ENCODE peak calls at places on chromosomes 6 and 20, in eight cellular contexts. One of them, this sample, is unnamed.

GRCh38 chr6:170128811-170129681 is 161.8 kb downstream of the DLL1 start:
- DNase-seq in stimulated activated effector memory CD8-positive, alpha-beta T cell treated with anti-CD3 and anti-CD28 coated beads, Interleukin-12 subunit alpha, Interleukin-12 subunit beta, amount 100 ng/mL, for 72 hours: no peak
- DNase-seq in activated CD4-positive, alpha-beta T cell treated with anti-CD3 and anti-CD28 coated beads, Interleukin-2, amount 50 U/mL, for 48 hours: no peak
- DNase-seq in Right ventricle myocardium superior: no peak
- DNase-seq in NCI-H2029: no peak
- DNase-seq in neural progenitor cell: no peak
- DNase-seq in fibroblast of mammary gland: no peak
- DNase-seq in RWPE1: no peak
- DNase-seq in this sample: no peak

GRCh38 chr6:26157150-26157837 is 70.1 kb downstream of the HFE start:
- DNase-seq in NCI-H2029: peak
- DNase-seq in neural progenitor cell: peak
- DNase-seq in activated CD4-positive, alpha-beta T cell treated with anti-CD3 and anti-CD28 coated beads, Interleukin-2, amount 50 U/mL, for 48 hours: peak
- DNase-seq in RWPE1: peak
- DNase-seq in stimulated activated effector memory CD8-positive, alpha-beta T cell treated with anti-CD3 and anti-CD28 coated beads, Interleukin-12 subunit alpha, Interleukin-12 subunit beta, amount 100 ng/mL, for 72 hours: peak
- DNase-seq in Right ventricle myocardium superior: peak
- DNase-seq in fibroblast of mammary gland: no peak
- DNase-seq in this sample: no peak

GRCh38 chr6:37514377-37514776 is 14.7 kb upstream of the CCDC167 start:
- DNase-seq in Right ventricle myocardium superior: no peak
- DNase-seq in neural progenitor cell: no peak
- DNase-seq in stimulated activated effector memory CD8-positive, alpha-beta T cell treated with anti-CD3 and anti-CD28 coated beads, Interleukin-12 subunit alpha, Interleukin-12 subunit beta, amount 100 ng/mL, for 72 hours: no peak
- DNase-seq in fibroblast of mammary gland: peak
- DNase-seq in activated CD4-positive, alpha-beta T cell treated with anti-CD3 and anti-CD28 coated beads, Interleukin-2, amount 50 U/mL, for 48 hours: peak
- DNase-seq in NCI-H2029: no peak
- DNase-seq in RWPE1: peak
- DNase-seq in this sample: peak

GRCh38 chr6:89411019-89411268 is 1.1 kb downstream of the RRAGD start:
- DNase-seq in neural progenitor cell: no peak
- DNase-seq in Right ventricle myocardium superior: no peak
- DNase-seq in NCI-H2029: peak
- DNase-seq in stimulated activated effector memory CD8-positive, alpha-beta T cell treated with anti-CD3 and anti-CD28 coated beads, Interleukin-12 subunit alpha, Interleukin-12 subunit beta, amount 100 ng/mL, for 72 hours: no peak
- DNase-seq in fibroblast of mammary gland: no peak
- DNase-seq in RWPE1: no peak
- DNase-seq in activated CD4-positive, alpha-beta T cell treated with anti-CD3 and anti-CD28 coated beads, Interleukin-2, amount 50 U/mL, for 48 hours: no peak
- DNase-seq in this sample: no peak

GRCh38 chr20:61753196-61753942 is 312.3 kb downstream of the TAF4 start:
- DNase-seq in activated CD4-positive, alpha-beta T cell treated with anti-CD3 and anti-CD28 coated beads, Interleukin-2, amount 50 U/mL, for 48 hours: no peak
- DNase-seq in neural progenitor cell: no peak
- DNase-seq in NCI-H2029: no peak
- DNase-seq in fibroblast of mammary gland: peak
- DNase-seq in Right ventricle myocardium superior: no peak
- DNase-seq in stimulated activated effector memory CD8-positive, alpha-beta T cell treated with anti-CD3 and anti-CD28 coated beads, Interleukin-12 subunit alpha, Interleukin-12 subunit beta, amount 100 ng/mL, for 72 hours: no peak
- DNase-seq in RWPE1: peak
- DNase-seq in this sample: peak

GRCh38 chr20:43409041-43409913 is 48.4 kb upstream of the SRSF6 start:
- DNase-seq in activated CD4-positive, alpha-beta T cell treated with anti-CD3 and anti-CD28 coated beads, Interleukin-2, amount 50 U/mL, for 48 hours: peak
- DNase-seq in stimulated activated effector memory CD8-positive, alpha-beta T cell treated with anti-CD3 and anti-CD28 coated beads, Interleukin-12 subunit alpha, Interleukin-12 subunit beta, amount 100 ng/mL, for 72 hours: no peak
- DNase-seq in fibroblast of mammary gland: peak
- DNase-seq in RWPE1: peak
- DNase-seq in Right ventricle myocardium superior: no peak
- DNase-seq in NCI-H2029: peak
- DNase-seq in neural progenitor cell: peak
- DNase-seq in this sample: peak

GRCh38 chr6:128225610-128226009 is 294.8 kb downstream of the PTPRK start:
- DNase-seq in Right ventricle myocardium superior: no peak
- DNase-seq in activated CD4-positive, alpha-beta T cell treated with anti-CD3 and anti-CD28 coated beads, Interleukin-2, amount 50 U/mL, for 48 hours: no peak
- DNase-seq in NCI-H2029: no peak
- DNase-seq in neural progenitor cell: no peak
- DNase-seq in fibroblast of mammary gland: no peak
- DNase-seq in RWPE1: no peak
- DNase-seq in stimulated activated effector memory CD8-positive, alpha-beta T cell treated with anti-CD3 and anti-CD28 coated beads, Interleukin-12 subunit alpha, Interleukin-12 subunit beta, amount 100 ng/mL, for 72 hours: no peak
- DNase-seq in this sample: no peak

GRCh38 chr6:162533009-162533400 is 194.6 kb downstream of the PRKN start:
- DNase-seq in NCI-H2029: no peak
- DNase-seq in stimulated activated effector memory CD8-positive, alpha-beta T cell treated with anti-CD3 and anti-CD28 coated beads, Interleukin-12 subunit alpha, Interleukin-12 subunit beta, amount 100 ng/mL, for 72 hours: no peak
- DNase-seq in neural progenitor cell: no peak
- DNase-seq in RWPE1: no peak
- DNase-seq in activated CD4-positive, alpha-beta T cell treated with anti-CD3 and anti-CD28 coated beads, Interleukin-2, amount 50 U/mL, for 48 hours: no peak
- DNase-seq in Right ventricle myocardium superior: no peak
- DNase-seq in fibroblast of mammary gland: no peak
- DNase-seq in this sample: no peak

GRCh38 chr20:11112837-11113236 is 439.0 kb upstream of the JAG1 start:
- DNase-seq in neural progenitor cell: no peak
- DNase-seq in Right ventricle myocardium superior: no peak
- DNase-seq in stimulated activated effector memory CD8-positive, alpha-beta T cell treated with anti-CD3 and anti-CD28 coated beads, Interleukin-12 subunit alpha, Interleukin-12 subunit beta, amount 100 ng/mL, for 72 hours: no peak
- DNase-seq in RWPE1: no peak
- DNase-seq in NCI-H2029: peak
- DNase-seq in fibroblast of mammary gland: peak
- DNase-seq in activated CD4-positive, alpha-beta T cell treated with anti-CD3 and anti-CD28 coated beads, Interleukin-2, amount 50 U/mL, for 48 hours: no peak
- DNase-seq in this sample: no peak

GRCh38 chr6:10855233-10855632 is 16.9 kb upstream of the MAK start:
- DNase-seq in stimulated activated effector memory CD8-positive, alpha-beta T cell treated with anti-CD3 and anti-CD28 coated beads, Interleukin-12 subunit alpha, Interleukin-12 subunit beta, amount 100 ng/mL, for 72 hours: no peak
- DNase-seq in RWPE1: no peak
- DNase-seq in NCI-H2029: no peak
- DNase-seq in activated CD4-positive, alpha-beta T cell treated with anti-CD3 and anti-CD28 coated beads, Interleukin-2, amount 50 U/mL, for 48 hours: no peak
- DNase-seq in fibroblast of mammary gland: no peak
- DNase-seq in neural progenitor cell: no peak
- DNase-seq in Right ventricle myocardium superior: no peak
- DNase-seq in this sample: no peak

GRCh38 chr20:43988867-43989266 is 74.2 kb downstream of the TOX2 start:
- DNase-seq in stimulated activated effector memory CD8-positive, alpha-beta T cell treated with anti-CD3 and anti-CD28 coated beads, Interleukin-12 subunit alpha, Interleukin-12 subunit beta, amount 100 ng/mL, for 72 hours: no peak
- DNase-seq in activated CD4-positive, alpha-beta T cell treated with anti-CD3 and anti-CD28 coated beads, Interleukin-2, amount 50 U/mL, for 48 hours: no peak
- DNase-seq in fibroblast of mammary gland: peak
- DNase-seq in Right ventricle myocardium superior: no peak
- DNase-seq in RWPE1: no peak
- DNase-seq in NCI-H2029: no peak
- DNase-seq in neural progenitor cell: no peak
- DNase-seq in this sample: peak

GRCh38 chr6:85115876-85116275 is 334.0 kb upstream of the NT5E start:
- DNase-seq in NCI-H2029: no peak
- DNase-seq in fibroblast of mammary gland: no peak
- DNase-seq in Right ventricle myocardium superior: no peak
- DNase-seq in activated CD4-positive, alpha-beta T cell treated with anti-CD3 and anti-CD28 coated beads, Interleukin-2, amount 50 U/mL, for 48 hours: no peak
- DNase-seq in neural progenitor cell: no peak
- DNase-seq in stimulated activated effector memory CD8-positive, alpha-beta T cell treated with anti-CD3 and anti-CD28 coated beads, Interleukin-12 subunit alpha, Interleukin-12 subunit beta, amount 100 ng/mL, for 72 hours: no peak
- DNase-seq in RWPE1: no peak
- DNase-seq in this sample: no peak

GRCh38 chr20:19244291-19244690 is 31.8 kb downstream of the SLC24A3 start:
- DNase-seq in Right ventricle myocardium superior: no peak
- DNase-seq in RWPE1: no peak
- DNase-seq in stimulated activated effector memory CD8-positive, alpha-beta T cell treated with anti-CD3 and anti-CD28 coated beads, Interleukin-12 subunit alpha, Interleukin-12 subunit beta, amount 100 ng/mL, for 72 hours: no peak
- DNase-seq in NCI-H2029: no peak
- DNase-seq in activated CD4-positive, alpha-beta T cell treated with anti-CD3 and anti-CD28 coated beads, Interleukin-2, amount 50 U/mL, for 48 hours: no peak
- DNase-seq in neural progenitor cell: no peak
- DNase-seq in fibroblast of mammary gland: no peak
- DNase-seq in this sample: no peak

GRCh38 chr20:48599106-48599747 is 228.6 kb downstream of the PREX1 start:
- DNase-seq in NCI-H2029: no peak
- DNase-seq in RWPE1: no peak
- DNase-seq in fibroblast of mammary gland: no peak
- DNase-seq in neural progenitor cell: no peak
- DNase-seq in stimulated activated effector memory CD8-positive, alpha-beta T cell treated with anti-CD3 and anti-CD28 coated beads, Interleukin-12 subunit alpha, Interleukin-12 subunit beta, amount 100 ng/mL, for 72 hours: no peak
- DNase-seq in activated CD4-positive, alpha-beta T cell treated with anti-CD3 and anti-CD28 coated beads, Interleukin-2, amount 50 U/mL, for 48 hours: no peak
- DNase-seq in Right ventricle myocardium superior: peak
- DNase-seq in this sample: no peak

GRCh38 chr6:157853902-157854481 is 30.9 kb downstream of the SNX9 start:
- DNase-seq in Right ventricle myocardium superior: no peak
- DNase-seq in neural progenitor cell: no peak
- DNase-seq in NCI-H2029: no peak
- DNase-seq in stimulated activated effector memory CD8-positive, alpha-beta T cell treated with anti-CD3 and anti-CD28 coated beads, Interleukin-12 subunit alpha, Interleukin-12 subunit beta, amount 100 ng/mL, for 72 hours: no peak
- DNase-seq in RWPE1: no peak
- DNase-seq in fibroblast of mammary gland: no peak
- DNase-seq in activated CD4-positive, alpha-beta T cell treated with anti-CD3 and anti-CD28 coated beads, Interleukin-2, amount 50 U/mL, for 48 hours: no peak
- DNase-seq in this sample: no peak

GRCh38 chr20:64166712-64167615 is 2.7 kb downstream of the MYT1 start:
- DNase-seq in NCI-H2029: no peak
- DNase-seq in activated CD4-positive, alpha-beta T cell treated with anti-CD3 and anti-CD28 coated beads, Interleukin-2, amount 50 U/mL, for 48 hours: no peak
- DNase-seq in fibroblast of mammary gland: no peak
- DNase-seq in Right ventricle myocardium superior: peak
- DNase-seq in neural progenitor cell: peak
- DNase-seq in stimulated activated effector memory CD8-positive, alpha-beta T cell treated with anti-CD3 and anti-CD28 coated beads, Interleukin-12 subunit alpha, Interleukin-12 subunit beta, amount 100 ng/mL, for 72 hours: no peak
- DNase-seq in RWPE1: no peak
- DNase-seq in this sample: no peak

GRCh38 chr6:43007126-43007525 is 6.6 kb downstream of the MEA1 start:
- DNase-seq in activated CD4-positive, alpha-beta T cell treated with anti-CD3 and anti-CD28 coated beads, Interleukin-2, amount 50 U/mL, for 48 hours: no peak
- DNase-seq in fibroblast of mammary gland: no peak
- DNase-seq in NCI-H2029: no peak
- DNase-seq in neural progenitor cell: no peak
- DNase-seq in stimulated activated effector memory CD8-positive, alpha-beta T cell treated with anti-CD3 and anti-CD28 coated beads, Interleukin-12 subunit alpha, Interleukin-12 subunit beta, amount 100 ng/mL, for 72 hours: no peak
- DNase-seq in RWPE1: no peak
- DNase-seq in Right ventricle myocardium superior: no peak
- DNase-seq in this sample: no peak

GRCh38 chr6:137006056-137006455 is 38.7 kb downstream of the IL20RA start:
- DNase-seq in Right ventricle myocardium superior: no peak
- DNase-seq in neural progenitor cell: no peak
- DNase-seq in stimulated activated effector memory CD8-positive, alpha-beta T cell treated with anti-CD3 and anti-CD28 coated beads, Interleukin-12 subunit alpha, Interleukin-12 subunit beta, amount 100 ng/mL, for 72 hours: no peak
- DNase-seq in RWPE1: no peak
- DNase-seq in activated CD4-positive, alpha-beta T cell treated with anti-CD3 and anti-CD28 coated beads, Interleukin-2, amount 50 U/mL, for 48 hours: no peak
- DNase-seq in NCI-H2029: no peak
- DNase-seq in fibroblast of mammary gland: no peak
- DNase-seq in this sample: no peak

GRCh38 chr6:75480425-75480824 is 13.2 kb downstream of the FILIP1 start:
- DNase-seq in Right ventricle myocardium superior: no peak
- DNase-seq in fibroblast of mammary gland: peak
- DNase-seq in neural progenitor cell: no peak
- DNase-seq in NCI-H2029: no peak
- DNase-seq in RWPE1: no peak
- DNase-seq in stimulated activated effector memory CD8-positive, alpha-beta T cell treated with anti-CD3 and anti-CD28 coated beads, Interleukin-12 subunit alpha, Interleukin-12 subunit beta, amount 100 ng/mL, for 72 hours: no peak
- DNase-seq in activated CD4-positive, alpha-beta T cell treated with anti-CD3 and anti-CD28 coated beads, Interleukin-2, amount 50 U/mL, for 48 hours: no peak
- DNase-seq in this sample: no peak

GRCh38 chr6:154895841-154896240 is 99.3 kb upstream of the TIAM2 start:
- DNase-seq in Right ventricle myocardium superior: no peak
- DNase-seq in stimulated activated effector memory CD8-positive, alpha-beta T cell treated with anti-CD3 and anti-CD28 coated beads, Interleukin-12 subunit alpha, Interleukin-12 subunit beta, amount 100 ng/mL, for 72 hours: no peak
- DNase-seq in NCI-H2029: no peak
- DNase-seq in neural progenitor cell: no peak
- DNase-seq in activated CD4-positive, alpha-beta T cell treated with anti-CD3 and anti-CD28 coated beads, Interleukin-2, amount 50 U/mL, for 48 hours: no peak
- DNase-seq in RWPE1: no peak
- DNase-seq in fibroblast of mammary gland: no peak
- DNase-seq in this sample: no peak

GRCh38 chr6:117783280-117783679 is 108.0 kb downstream of the NUS1 start:
- DNase-seq in neural progenitor cell: peak
- DNase-seq in stimulated activated effector memory CD8-positive, alpha-beta T cell treated with anti-CD3 and anti-CD28 coated beads, Interleukin-12 subunit alpha, Interleukin-12 subunit beta, amount 100 ng/mL, for 72 hours: no peak
- DNase-seq in Right ventricle myocardium superior: no peak
- DNase-seq in RWPE1: no peak
- DNase-seq in activated CD4-positive, alpha-beta T cell treated with anti-CD3 and anti-CD28 coated beads, Interleukin-2, amount 50 U/mL, for 48 hours: no peak
- DNase-seq in NCI-H2029: no peak
- DNase-seq in fibroblast of mammary gland: no peak
- DNase-seq in this sample: no peak

GRCh38 chr6:90180526-90180925 is 116.1 kb downstream of the BACH2 start:
- DNase-seq in activated CD4-positive, alpha-beta T cell treated with anti-CD3 and anti-CD28 coated beads, Interleukin-2, amount 50 U/mL, for 48 hours: no peak
- DNase-seq in Right ventricle myocardium superior: no peak
- DNase-seq in RWPE1: no peak
- DNase-seq in fibroblast of mammary gland: no peak
- DNase-seq in stimulated activated effector memory CD8-positive, alpha-beta T cell treated with anti-CD3 and anti-CD28 coated beads, Interleukin-12 subunit alpha, Interleukin-12 subunit beta, amount 100 ng/mL, for 72 hours: no peak
- DNase-seq in neural progenitor cell: no peak
- DNase-seq in NCI-H2029: no peak
- DNase-seq in this sample: no peak

GRCh38 chr20:24842591-24843442 is 106.3 kb upstream of the CST7 start:
- DNase-seq in fibroblast of mammary gland: no peak
- DNase-seq in NCI-H2029: no peak
- DNase-seq in activated CD4-positive, alpha-beta T cell treated with anti-CD3 and anti-CD28 coated beads, Interleukin-2, amount 50 U/mL, for 48 hours: no peak
- DNase-seq in neural progenitor cell: no peak
- DNase-seq in stimulated activated effector memory CD8-positive, alpha-beta T cell treated with anti-CD3 and anti-CD28 coated beads, Interleukin-12 subunit alpha, Interleukin-12 subunit beta, amount 100 ng/mL, for 72 hours: no peak
- DNase-seq in Right ventricle myocardium superior: no peak
- DNase-seq in RWPE1: no peak
- DNase-seq in this sample: no peak

GRCh38 chr6:56486681-56487080 is 156.0 kb downstream of the DST start:
- DNase-seq in fibroblast of mammary gland: no peak
- DNase-seq in activated CD4-positive, alpha-beta T cell treated with anti-CD3 and anti-CD28 coated beads, Interleukin-2, amount 50 U/mL, for 48 hours: no peak
- DNase-seq in neural progenitor cell: no peak
- DNase-seq in stimulated activated effector memory CD8-positive, alpha-beta T cell treated with anti-CD3 and anti-CD28 coated beads, Interleukin-12 subunit alpha, Interleukin-12 subunit beta, amount 100 ng/mL, for 72 hours: no peak
- DNase-seq in NCI-H2029: no peak
- DNase-seq in RWPE1: no peak
- DNase-seq in Right ventricle myocardium superior: no peak
- DNase-seq in this sample: no peak

GRCh38 chr6:43627008-43627825 is 1.8 kb downstream of the GTPBP2 start:
- DNase-seq in RWPE1: peak
- DNase-seq in NCI-H2029: peak
- DNase-seq in fibroblast of mammary gland: peak
- DNase-seq in activated CD4-positive, alpha-beta T cell treated with anti-CD3 and anti-CD28 coated beads, Interleukin-2, amount 50 U/mL, for 48 hours: no peak
- DNase-seq in neural progenitor cell: no peak
- DNase-seq in Right ventricle myocardium superior: peak
- DNase-seq in stimulated activated effector memory CD8-positive, alpha-beta T cell treated with anti-CD3 and anti-CD28 coated beads, Interleukin-12 subunit alpha, Interleukin-12 subunit beta, amount 100 ng/mL, for 72 hours: no peak
- DNase-seq in this sample: peak

GRCh38 chr6:158170656-158171081 is 2.5 kb downstream of the GTF2H5 start:
- DNase-seq in Right ventricle myocardium superior: no peak
- DNase-seq in activated CD4-positive, alpha-beta T cell treated with anti-CD3 and anti-CD28 coated beads, Interleukin-2, amount 50 U/mL, for 48 hours: no peak
- DNase-seq in stimulated activated effector memory CD8-positive, alpha-beta T cell treated with anti-CD3 and anti-CD28 coated beads, Interleukin-12 subunit alpha, Interleukin-12 subunit beta, amount 100 ng/mL, for 72 hours: no peak
- DNase-seq in fibroblast of mammary gland: peak
- DNase-seq in NCI-H2029: no peak
- DNase-seq in RWPE1: no peak
- DNase-seq in neural progenitor cell: no peak
- DNase-seq in this sample: peak

GRCh38 chr6:164130151-164130550 is 715.6 kb downstream of the QKI start:
- DNase-seq in stimulated activated effector memory CD8-positive, alpha-beta T cell treated with anti-CD3 and anti-CD28 coated beads, Interleukin-12 subunit alpha, Interleukin-12 subunit beta, amount 100 ng/mL, for 72 hours: no peak
- DNase-seq in Right ventricle myocardium superior: peak
- DNase-seq in fibroblast of mammary gland: no peak
- DNase-seq in RWPE1: no peak
- DNase-seq in neural progenitor cell: no peak
- DNase-seq in activated CD4-positive, alpha-beta T cell treated with anti-CD3 and anti-CD28 coated beads, Interleukin-2, amount 50 U/mL, for 48 hours: no peak
- DNase-seq in NCI-H2029: peak
- DNase-seq in this sample: no peak

GRCh38 chr20:51562334-51563140 is 20.0 kb upstream of the NFATC2 start:
- DNase-seq in stimulated activated effector memory CD8-positive, alpha-beta T cell treated with anti-CD3 and anti-CD28 coated beads, Interleukin-12 subunit alpha, Interleukin-12 subunit beta, amount 100 ng/mL, for 72 hours: no peak
- DNase-seq in fibroblast of mammary gland: peak
- DNase-seq in activated CD4-positive, alpha-beta T cell treated with anti-CD3 and anti-CD28 coated beads, Interleukin-2, amount 50 U/mL, for 48 hours: peak
- DNase-seq in Right ventricle myocardium superior: peak
- DNase-seq in RWPE1: peak
- DNase-seq in neural progenitor cell: peak
- DNase-seq in NCI-H2029: peak
- DNase-seq in this sample: peak

This sample was measured in HCEC 1CT.